ENCODE peak calls at places on chromosomes 5 and 9, in four cellular contexts. Y is HepG2, K is GM12878, H is K562. F is an unnamed sample.

GRCh38 chr9:83444110-83444509 is 94.1 kb downstream of the FRMD3 start:
- DNase-seq in K (no peak), Y (no peak), H (peak; percentile 8), F (no peak)

GRCh38 chr9:5321058-5321457 is 16.5 kb upstream of the RLN2 start:
- DNase-seq in K (no peak), Y (peak; percentile 1), H (no peak), F (no peak)

GRCh38 chr9:134307674-134308638 is 18.3 kb upstream of the RXRA start:
- DNase-seq in Y (peak; percentile 48), H (no peak), K (no peak), F (no peak)

GRCh38 chr9:37421914-37422288 is 595 bp upstream of the GRHPR start:
- DNase-seq in H (no peak), Y (no peak), K (no peak), F (peak; percentile 36)

GRCh38 chr5:44001675-44002380 is 387.4 kb downstream of the FGF10 start:
- DNase-seq in K (no peak), H (no peak), Y (peak; percentile 76), F (no peak)

GRCh38 chr5:98464737-98465330 is 308.6 kb upstream of the RGMB start:
- DNase-seq in K (no peak), H (no peak), Y (no peak), F (no peak)

GRCh38 chr9:2015581-2016410 is 649 bp downstream of the SMARCA2 start:
- DNase-seq in Y (peak; percentile 13), H (peak; percentile 30), K (no peak), F (peak; percentile 60)

GRCh38 chr5:75335486-75335885 is 1.5 kb upstream of the HMGCR start:
- DNase-seq in H (no peak), K (no peak), Y (peak; percentile 76), F (no peak)

GRCh38 chr9:124624735-124624992 is 117.5 kb upstream of the NR5A1 start:
- DNase-seq in Y (no peak), K (no peak), H (no peak), F (no peak)

GRCh38 chr5:138351056-138351455 is 1.4 kb upstream of the KDM3B start:
- DNase-seq in K (no peak), Y (no peak), H (no peak), F (no peak)

GRCh38 chr5:24905123-24905522 is 260.3 kb upstream of the CDH10 start:
- DNase-seq in K (no peak), Y (no peak), H (no peak), F (no peak)

GRCh38 chr9:69961834-69962233 is 81.8 kb upstream of the MAMDC2 start:
- DNase-seq in Y (no peak), K (no peak), H (no peak), F (no peak)
- TF ChIP-seq ETV6 in Y (no peak), K (no peak), H (no peak), F (no peak)

GRCh38 chr9:3879731-3880493 is 354.1 kb upstream of the RFX3 start:
- DNase-seq in K (no peak), H (no peak), Y (no peak), F (no peak)

GRCh38 chr9:3879315-3879714 is 353.5 kb upstream of the RFX3 start:
- DNase-seq in Y (no peak), K (no peak), H (no peak), F (no peak)

GRCh38 chr9:3884736-3885135 is 358.9 kb upstream of the RFX3 start:
- DNase-seq in K (no peak), H (no peak), Y (no peak), F (no peak)

GRCh38 chr9:3876553-3876952 is 350.8 kb upstream of the RFX3 start:
- DNase-seq in K (no peak), H (no peak), Y (no peak), F (no peak)

GRCh38 chr9:3880851-3881250 is 355.1 kb upstream of the RFX3 start:
- DNase-seq in H (no peak), Y (no peak), K (no peak), F (no peak)
- TF ChIP-seq ETV6 in H (no peak), Y (no peak), K (no peak), F (no peak)

GRCh38 chr5:14501353-14502162 is 80.0 kb upstream of the OTULINL start:
- DNase-seq in K (no peak), H (no peak), Y (no peak), F (no peak)
- TF ChIP-seq ETV6 in K (no peak), H (no peak), Y (no peak), F (no peak)

DNA sequence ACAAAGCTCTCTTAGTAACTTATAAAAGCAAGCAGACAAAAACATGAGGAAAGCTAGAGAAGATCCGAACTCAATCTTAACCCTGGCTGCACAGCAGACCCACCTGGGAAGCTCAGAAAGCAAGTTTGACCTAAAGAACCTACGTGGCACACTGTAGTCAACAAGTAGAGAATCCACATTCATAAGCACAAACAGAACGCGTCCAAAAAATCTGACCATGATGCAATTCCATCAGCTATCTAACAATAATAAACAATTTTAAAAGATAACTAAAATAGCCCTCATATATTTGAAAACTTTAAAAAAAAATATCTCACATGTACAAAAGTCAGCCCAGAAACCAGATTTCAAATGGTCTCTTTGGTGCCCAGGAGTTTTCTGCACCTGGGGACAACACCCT is 4.6 kb downstream of the LMAN2 start:
- DNase-seq in H (no peak), K (no peak), Y (no peak), F (no peak)
- TF ChIP-seq ETV6 in H (no peak), K (no peak), Y (no peak), F (no peak)

GRCh38 chr9:94014066-94014654 is 59.0 kb upstream of the BARX1 start:
- DNase-seq in K (no peak), Y (peak; percentile 41), H (peak; percentile 50), F (no peak)
- TF ChIP-seq ETV6 in K (no peak), Y (no peak), H (no peak), F (no peak)